ENCODE peak calls at places on chromosome 20, in six cellular contexts. One of them, this sample, is unnamed.

GRCh38 chr20:10556519-10557083 is 117.2 kb downstream of the JAG1 start:
- DNase-seq in bronchial epithelial cell: no peak
- DNase-seq in HT1080: no peak
- DNase-seq in iris pigment epithelial cell: no peak
- DNase-seq in effector CD4-positive, alpha-beta T cell: no peak
- DNase-seq in pancreas: no peak
- DNase-seq in this sample: no peak

GRCh38 chr20:39885975-39886649 is 802.9 kb downstream of the MAFB start:
- DNase-seq in bronchial epithelial cell: peak; percentile 77
- DNase-seq in HT1080: peak; percentile 73
- DNase-seq in iris pigment epithelial cell: peak; percentile 67
- DNase-seq in effector CD4-positive, alpha-beta T cell: no peak
- DNase-seq in pancreas: peak; percentile 55
- DNase-seq in this sample: peak; percentile 54

GRCh38 chr20:43853174-43853803 is 61.4 kb upstream of the TOX2 start:
- DNase-seq in bronchial epithelial cell: peak; percentile 58
- DNase-seq in HT1080: peak; percentile 32
- DNase-seq in iris pigment epithelial cell: peak; percentile 68
- DNase-seq in effector CD4-positive, alpha-beta T cell: no peak
- DNase-seq in pancreas: no peak
- DNase-seq in this sample: no peak

GRCh38 chr20:15597306-15597705 is 975.9 kb downstream of the KIF16B start:
- DNase-seq in bronchial epithelial cell: peak; percentile 5
- DNase-seq in HT1080: no peak
- DNase-seq in iris pigment epithelial cell: no peak
- DNase-seq in effector CD4-positive, alpha-beta T cell: no peak
- DNase-seq in pancreas: no peak
- DNase-seq in this sample: peak; percentile 20

GRCh38 chr20:25987073-25987927 is 290.6 kb upstream of the ZNF337 start:
- DNase-seq in bronchial epithelial cell: peak; percentile 4
- DNase-seq in HT1080: peak; percentile 26
- DNase-seq in iris pigment epithelial cell: no peak
- DNase-seq in effector CD4-positive, alpha-beta T cell: no peak
- DNase-seq in pancreas: peak; percentile 74
- DNase-seq in this sample: peak; percentile 51

GRCh38 chr20:35837577-35838195 is 65.9 kb downstream of the PHF20 start:
- DNase-seq in bronchial epithelial cell: no peak
- DNase-seq in HT1080: no peak
- DNase-seq in iris pigment epithelial cell: peak; percentile 55
- DNase-seq in effector CD4-positive, alpha-beta T cell: no peak
- DNase-seq in pancreas: no peak
- DNase-seq in this sample: no peak

GRCh38 chr20:23193985-23194384 is 107.9 kb upstream of the CD93 start:
- DNase-seq in bronchial epithelial cell: peak; percentile 83
- DNase-seq in HT1080: no peak
- DNase-seq in iris pigment epithelial cell: no peak
- DNase-seq in effector CD4-positive, alpha-beta T cell: no peak
- DNase-seq in pancreas: no peak
- DNase-seq in this sample: no peak

GRCh38 chr20:48738399-48739304 is 89.1 kb downstream of the PREX1 start:
- DNase-seq in bronchial epithelial cell: no peak
- DNase-seq in HT1080: no peak
- DNase-seq in iris pigment epithelial cell: no peak
- DNase-seq in effector CD4-positive, alpha-beta T cell: no peak
- DNase-seq in pancreas: no peak
- DNase-seq in this sample: no peak

GRCh38 chr20:48759631-48760245 is 68.1 kb downstream of the PREX1 start:
- DNase-seq in bronchial epithelial cell: no peak
- DNase-seq in HT1080: no peak
- DNase-seq in iris pigment epithelial cell: no peak
- DNase-seq in effector CD4-positive, alpha-beta T cell: no peak
- DNase-seq in pancreas: no peak
- DNase-seq in this sample: no peak

GRCh38 chr20:21554985-21555384 is 41.1 kb upstream of the NKX2-2 start:
- DNase-seq in bronchial epithelial cell: no peak
- DNase-seq in HT1080: no peak
- DNase-seq in iris pigment epithelial cell: no peak
- DNase-seq in effector CD4-positive, alpha-beta T cell: no peak
- DNase-seq in pancreas: no peak
- DNase-seq in this sample: no peak